ENCODE peak calls at places on chromosomes 6 and 20, in four cellular contexts. E, C, O and J are unnamed samples.
A peak's percentile ranks its signal among the peaks of the same experiment; 100 is the strongest.

GRCh38 chr6:117906905-117907599 is at the start of gene SLC35F1:
- DNase-seq in E (no peak), C (peak; percentile 36), O (peak; percentile 25), J (no peak)

GRCh38 chr6:147941143-147941542 is 401.5 kb upstream of the SASH1 start:
- DNase-seq in E (no peak), C (peak; percentile 68), O (peak; percentile 66), J (peak; percentile 60)

GRCh38 chr6:43708857-43709653 is 21.5 kb upstream of the MRPS18A start:
- DNase-seq in E (no peak), C (peak; percentile 87), O (peak; percentile 45), J (peak; percentile 84)

GRCh38 chr20:12594410-12595130 is 414.2 kb upstream of the SPTLC3 start:
- DNase-seq in E (no peak), C (no peak), O (no peak), J (peak; percentile 9)

GRCh38 chr20:52192296-52193007 is 873 bp upstream of the ZFP64 start:
- DNase-seq in E (no peak), C (no peak), O (no peak), J (no peak)

GRCh38 chr20:32460683-32461320 is 102.7 kb downstream of the ASXL1 start:
- DNase-seq in E (no peak), C (no peak), O (no peak), J (no peak)

GRCh38 chr6:137490506-137490905 is 3.7 kb downstream of the OLIG3 start:
- DNase-seq in E (no peak), C (no peak), O (no peak), J (no peak)

GRCh38 chr6:116531675-116532570 is 13.6 kb downstream of the TRAPPC3L start:
- DNase-seq in E (peak; percentile 62), C (peak; percentile 62), O (peak; percentile 42), J (peak; percentile 57)

GRCh38 chr6:160974304-160974771 is 17.2 kb upstream of the MAP3K4 start:
- DNase-seq in E (no peak), C (peak; percentile 95), O (peak; percentile 98), J (peak; percentile 97)

DNA sequence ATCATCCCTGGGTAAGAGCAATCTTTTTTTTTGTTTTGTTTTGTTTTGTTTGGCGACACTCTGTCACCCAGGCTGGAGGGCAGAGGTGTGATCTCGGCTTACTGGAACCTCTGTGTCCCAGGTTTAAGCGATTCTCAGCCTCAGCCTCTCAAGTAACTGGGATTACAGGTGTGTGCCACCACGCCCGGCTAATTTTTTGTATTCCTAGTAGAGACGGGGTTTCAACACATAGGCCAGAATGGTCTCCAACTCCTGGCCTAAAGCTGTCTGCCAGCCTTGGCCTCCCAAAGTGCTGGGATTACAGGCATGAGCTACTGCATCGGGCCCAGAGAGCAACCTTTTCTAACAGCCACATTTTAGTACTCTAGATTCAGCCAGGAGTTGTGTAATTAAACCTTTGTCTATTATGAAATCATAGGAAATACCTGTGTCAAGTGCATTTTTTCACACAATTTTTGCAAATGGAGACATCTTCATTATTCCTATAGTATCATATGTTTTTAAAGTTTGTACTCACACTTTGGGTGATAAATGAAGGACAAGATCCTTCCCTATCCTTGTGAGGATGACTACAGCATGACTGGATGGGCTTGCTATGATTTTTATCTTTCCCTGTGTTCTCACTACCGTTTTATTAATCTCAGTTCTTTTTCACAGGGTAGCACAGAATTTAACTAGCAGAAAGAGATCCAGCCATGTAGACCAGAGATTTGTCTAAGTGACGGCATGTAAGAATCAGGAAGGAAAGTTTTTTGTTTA is 82.6 kb downstream of the OR2B2 start:
- DNase-seq in E (no peak), C (no peak), O (peak; percentile 26), J (peak; percentile 18)
- H3K4me3 ChIP-seq in E (peak overlapping the region; percentile 58), C (peak overlapping the region; percentile 79), O (no peak overlapping the region), J (peak overlapping the region; percentile 49)

GRCh38 chr20:16369441-16369840 is 203.8 kb downstream of the KIF16B start:
- DNase-seq in E (no peak), C (no peak), O (no peak), J (no peak)

GRCh38 chr20:16367948-16368560 is 205.2 kb downstream of the KIF16B start:
- DNase-seq in E (no peak), C (no peak), O (no peak), J (no peak)

GRCh38 chr20:16363832-16364687 is 209.2 kb downstream of the KIF16B start:
- DNase-seq in E (no peak), C (peak; percentile 3), O (no peak), J (no peak)

GRCh38 chr20:16368645-16369292 is 204.5 kb downstream of the KIF16B start:
- DNase-seq in E (no peak), C (peak; percentile 55), O (no peak), J (peak; percentile 12)

DNA sequence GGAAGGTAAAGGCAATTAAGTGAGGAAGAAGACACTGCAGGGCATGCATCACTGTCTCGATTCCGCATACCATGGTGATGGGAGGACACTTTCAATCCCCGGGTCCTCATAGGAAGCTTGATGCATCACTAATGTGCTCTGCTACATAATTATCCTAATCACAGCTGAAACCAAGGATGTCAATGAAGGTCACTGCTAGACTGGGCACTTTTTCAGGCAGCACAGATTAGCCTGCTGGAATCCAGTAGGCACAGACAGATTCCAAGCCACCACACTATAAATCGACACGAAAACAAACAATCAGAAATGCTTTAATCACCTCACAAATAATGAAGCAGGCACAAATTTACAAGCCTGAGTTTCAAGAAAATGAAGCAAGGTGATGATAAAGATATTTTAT is 206.7 kb downstream of the KIF16B start:
- DNase-seq in E (no peak), C (no peak), O (no peak), J (no peak)
- H3K36me3 ChIP-seq in E (no peaks in the 10 kb centered on the region), C (no peaks in the 10 kb centered on the region), O (no peaks in the 10 kb centered on the region), J (peaks cover 16% of the 10 kb centered on the region)

GRCh38 chr20:21522479-21523397 is 8.9 kb upstream of the NKX2-2 start:
- DNase-seq in E (no peak), C (no peak), O (no peak), J (no peak)

GRCh38 chr20:21521596-21522478 is 8.0 kb upstream of the NKX2-2 start:
- DNase-seq in E (no peak), C (no peak), O (no peak), J (no peak)

GRCh38 chr20:21520702-21521595 is 7.1 kb upstream of the NKX2-2 start:
- DNase-seq in E (no peak), C (peak; percentile 33), O (no peak), J (peak; percentile 31)

GRCh38 chr20:21523895-21524294 is 10.0 kb upstream of the NKX2-2 start:
- DNase-seq in E (no peak), C (no peak), O (no peak), J (no peak)

GRCh38 chr20:21523398-21523868 is 9.6 kb upstream of the NKX2-2 start:
- DNase-seq in E (no peak), C (no peak), O (no peak), J (no peak)
- H3K27me3 ChIP-seq in E (peaks cover 20% of the 10 kb centered on the region), C (peaks cover 53% of the 10 kb centered on the region), O (peaks cover 49% of the 10 kb centered on the region), J (peaks cover 56% of the 10 kb centered on the region)

GRCh38 chr6:167828325-167828956 is 1.7 kb downstream of the AFDN start:
- DNase-seq in E (no peak), C (no peak), O (no peak), J (peak; percentile 67)

GRCh38 chr6:167827062-167827587 is 414 bp downstream of the AFDN start:
- DNase-seq in E (no peak), C (peak; percentile 17), O (no peak), J (no peak)

GRCh38 chr6:167827588-167828324 is 1.0 kb downstream of the AFDN start:
- DNase-seq in E (no peak), C (peak; percentile 34), O (peak; percentile 48), J (no peak)

GRCh38 chr6:167831281-167831680 is 4.6 kb downstream of the AFDN start:
- DNase-seq in E (no peak), C (no peak), O (no peak), J (peak; percentile 70)

DNA sequence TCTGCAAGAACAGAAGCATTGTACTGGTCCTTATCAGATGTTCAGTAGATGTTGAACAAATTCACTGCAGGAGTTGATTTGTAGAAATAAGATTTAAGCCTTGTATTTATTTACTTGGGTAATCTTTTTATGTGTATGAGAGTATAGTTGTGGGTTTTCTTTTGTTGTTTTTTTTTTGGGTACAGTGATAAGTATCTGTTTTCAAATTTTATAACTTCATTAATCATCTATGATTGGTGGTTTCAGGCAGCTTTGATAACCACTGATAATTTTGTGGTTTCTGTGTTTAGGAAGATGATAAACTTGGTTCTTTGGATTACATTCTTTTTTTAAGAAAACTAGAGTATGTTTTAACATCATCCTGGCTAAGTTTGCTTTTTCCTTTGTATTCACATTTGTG is 2.8 kb downstream of the AFDN start:
- DNase-seq in E (no peak), C (peak; percentile 25), O (no peak), J (no peak)
- H3K4me3 ChIP-seq in E (no peak overlapping the region), C (no peak overlapping the region), O (no peak overlapping the region), J (no peak overlapping the region)

DNA sequence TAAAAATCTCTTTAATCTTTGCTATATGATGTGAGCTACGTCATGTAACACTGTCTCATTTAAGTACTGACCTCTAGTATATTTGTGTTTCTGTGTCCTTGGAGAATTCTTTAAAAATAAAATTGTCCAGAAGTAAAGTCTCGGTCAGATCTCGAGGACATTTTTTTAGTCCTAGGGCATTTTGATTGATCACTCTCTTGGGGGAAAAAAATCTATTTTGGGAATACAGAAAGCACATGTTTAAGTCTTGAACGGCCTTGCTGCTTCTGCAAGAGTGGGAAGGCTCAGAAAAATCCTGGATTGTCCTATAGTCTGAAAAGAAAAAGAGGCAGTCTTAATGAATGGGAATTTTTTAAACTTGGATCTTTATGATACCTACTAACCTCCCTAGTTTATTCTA is 234.3 kb downstream of the UTRN start:
- DNase-seq in E (no peak), C (no peak), O (no peak), J (no peak)
- H3K36me3 ChIP-seq in E (peaks cover 29% of the 10 kb centered on the region), C (peaks cover 2% of the 10 kb centered on the region), O (peaks cover 4% of the 10 kb centered on the region), J (no peaks in the 10 kb centered on the region)

GRCh38 chr20:59588236-59588855 is 16.0 kb upstream of the PHACTR3 start:
- DNase-seq in E (no peak), C (no peak), O (no peak), J (no peak)

GRCh38 chr20:59584278-59584925 is 19.9 kb upstream of the PHACTR3 start:
- DNase-seq in E (no peak), C (no peak), O (no peak), J (no peak)

GRCh38 chr20:59587570-59587969 is 16.8 kb upstream of the PHACTR3 start:
- DNase-seq in E (no peak), C (no peak), O (no peak), J (no peak)

GRCh38 chr20:59585714-59586404 is 18.5 kb upstream of the PHACTR3 start:
- DNase-seq in E (no peak), C (no peak), O (no peak), J (no peak)

DNA sequence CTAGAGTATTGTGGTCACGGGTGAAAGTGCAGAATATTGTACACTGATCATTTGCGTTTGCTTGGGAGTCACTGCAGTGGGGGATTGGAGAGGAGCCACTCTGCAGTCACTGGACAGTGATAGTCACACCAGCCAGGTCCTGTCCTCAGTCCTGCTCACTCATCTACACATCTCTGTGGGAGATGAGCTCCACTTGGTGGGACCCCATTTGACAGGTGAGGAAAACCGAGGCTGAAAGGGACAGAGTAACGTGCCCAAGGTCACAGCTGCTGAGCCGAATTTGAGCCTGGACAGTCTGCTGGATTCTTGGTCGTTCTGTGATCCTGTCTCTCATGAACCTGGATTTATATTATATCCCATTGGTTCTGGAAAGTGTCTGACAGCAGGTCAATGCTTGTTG is 17.7 kb upstream of the PHACTR3 start:
- DNase-seq in E (no peak), C (no peak), O (no peak), J (no peak)
- H3K27me3 ChIP-seq in E (no peaks in the 10 kb centered on the region), C (no peaks in the 10 kb centered on the region), O (no peaks in the 10 kb centered on the region), J (no peaks in the 10 kb centered on the region)